ENCODE peak calls at places on chromosomes 5 and 9, in five cellular contexts. K is globus pallidus; Z is A172; M is Daoy; O is activated CD8-positive, alpha-beta memory T cell treated with anti-CD3 and anti-CD28 coated beads for 4 hours. C is an unnamed sample.

GRCh38 chr9:16207161-16207560 is 654.3 kb downstream of the CCDC171 start:
- DNase-seq in K (no peak), Z (peak; percentile 66), M (peak; percentile 74), O (no peak), C (no peak)

GRCh38 chr9:133290751-133291302 is 15.8 kb upstream of the ABO start:
- DNase-seq in K (no peak), Z (no peak), M (no peak), O (no peak), C (no peak)

GRCh38 chr5:50900952-50901510 is 234.6 kb downstream of the PARP8 start:
- DNase-seq in K (no peak), Z (no peak), M (no peak), O (no peak), C (no peak)

GRCh38 chr9:132182609-132183073 is 20.8 kb downstream of the NTNG2 start:
- DNase-seq in K (no peak), Z (no peak), M (peak; percentile 37), O (no peak), C (no peak)

GRCh38 chr5:93677344-93678021 is 63.9 kb downstream of the POU5F2 start:
- DNase-seq in K (peak; percentile 17), Z (peak; percentile 76), M (peak; percentile 90), O (no peak), C (peak; percentile 94)

GRCh38 chr5:162174358-162174757 is 106.8 kb downstream of the GABRG2 start:
- DNase-seq in K (no peak), Z (no peak), M (no peak), O (no peak), C (no peak)

GRCh38 chr9:114278881-114279570 is 43.9 kb upstream of the ORM1 start:
- DNase-seq in K (no peak), Z (peak; percentile 96), M (peak; percentile 90), O (no peak), C (peak; percentile 76)

GRCh38 chr9:89522261-89522978 is 24.5 kb upstream of the SEMA4D start:
- DNase-seq in K (peak; percentile 45), Z (peak; percentile 21), M (peak; percentile 50), O (peak; percentile 42), C (no peak)

GRCh38 chr5:142597546-142598337 is 88.1 kb downstream of the FGF1 start:
- DNase-seq in K (peak; percentile 52), Z (peak; percentile 87), M (peak; percentile 91), O (no peak), C (peak; percentile 71)

GRCh38 chr5:169003721-169004481 is 297.0 kb downstream of the SLIT3 start:
- DNase-seq in K (no peak), Z (no peak), M (peak; percentile 33), O (no peak), C (no peak)

GRCh38 chr5:119074419-119074818 is 3.5 kb downstream of the DMXL1 start:
- DNase-seq in K (no peak), Z (no peak), M (no peak), O (no peak), C (no peak)

GRCh38 chr5:133732536-133732935 is 120.2 kb upstream of the FSTL4 start:
- DNase-seq in K (no peak), Z (no peak), M (no peak), O (no peak), C (no peak)

GRCh38 chr9:117957267-117957666 is 253.1 kb downstream of the TLR4 start:
- DNase-seq in K (no peak), Z (no peak), M (no peak), O (no peak), C (peak; percentile 3)

GRCh38 chr9:131799177-131799823 is 59.4 kb upstream of the RAPGEF1 start:
- DNase-seq in K (peak; percentile 36), Z (peak; percentile 49), M (peak; percentile 63), O (no peak), C (peak; percentile 27)

GRCh38 chr5:38636626-38637025 is 80.2 kb upstream of the LIFR start:
- DNase-seq in K (no peak), Z (no peak), M (no peak), O (no peak), C (no peak)

GRCh38 chr5:72556351-72557146 is 49.3 kb upstream of the ZNF366 start:
- DNase-seq in K (peak; percentile 24), Z (no peak), M (peak; percentile 64), O (no peak), C (peak; percentile 18)

GRCh38 chr9:36987891-36988290 is 46.2 kb downstream of the PAX5 start:
- DNase-seq in K (no peak), Z (peak; percentile 53), M (peak; percentile 37), O (no peak), C (no peak)

GRCh38 chr9:95264954-95265615 is 52.4 kb downstream of the FANCC start:
- DNase-seq in K (peak; percentile 3), Z (peak; percentile 37), M (peak; percentile 19), O (no peak), C (peak; percentile 48)

GRCh38 chr5:140168371-140168770 is 6.6 kb upstream of the CYSTM1 start:
- DNase-seq in K (no peak), Z (no peak), M (no peak), O (no peak), C (no peak)

GRCh38 chr9:98879094-98879957 is 64.4 kb upstream of the COL15A1 start:
- DNase-seq in K (no peak), Z (no peak), M (no peak), O (no peak), C (no peak)

GRCh38 chr9:83955985-83956287 is 24.1 kb downstream of the HNRNPK start:
- DNase-seq in K (no peak), Z (no peak), M (no peak), O (no peak), C (no peak)

GRCh38 chr9:16002816-16003215 is 450.0 kb downstream of the CCDC171 start:
- DNase-seq in K (no peak), Z (no peak), M (peak; percentile 15), O (no peak), C (no peak)

GRCh38 chr5:153902026-153902425 is 136.7 kb downstream of the FAM114A2 start:
- DNase-seq in K (no peak), Z (no peak), M (no peak), O (no peak), C (no peak)

GRCh38 chr9:4592886-4593285 is 69.2 kb upstream of the PLPP6 start:
- DNase-seq in K (no peak), Z (no peak), M (no peak), O (no peak), C (no peak)

GRCh38 chr5:145854651-145855258 is 18.1 kb downstream of the GRXCR2 start:
- DNase-seq in K (no peak), Z (peak; percentile 92), M (peak; percentile 87), O (no peak), C (peak; percentile 61)

GRCh38 chr5:72749362-72749997 is 67.0 kb upstream of the TNPO1 start:
- DNase-seq in K (no peak), Z (no peak), M (no peak), O (no peak), C (no peak)

GRCh38 chr9:93525476-93525875 is 50.9 kb upstream of the PHF2 start:
- DNase-seq in K (peak; percentile 53), Z (no peak), M (no peak), O (no peak), C (no peak)

GRCh38 chr5:153508700-153509099 is 18.2 kb downstream of the GRIA1 start:
- DNase-seq in K (no peak), Z (no peak), M (no peak), O (no peak), C (no peak)

GRCh38 chr9:109012009-109012875 is 1.1 kb downstream of the CTNNAL1 start:
- DNase-seq in K (peak; percentile 16), Z (peak; percentile 99), M (peak; percentile 98), O (no peak), C (peak; percentile 97)

GRCh38 chr5:15003511-15003920 is 131.9 kb upstream of the ANKH start:
- DNase-seq in K (peak; percentile 89), Z (peak; percentile 80), M (peak; percentile 61), O (no peak), C (peak; percentile 81)

C was measured in H4.